ENCODE peak calls at places on chromosomes 16 and 17, in four cellular contexts. One of them, this sample, is unnamed.

GRCh38 chr16:11128211-11129123 is 127.5 kb downstream of the SOCS1 start:
- DNase-seq in GM12878: no peak
- DNase-seq in K562: peak
- DNase-seq in HCT116: no peak
- DNase-seq in this sample: no peak

GRCh38 chr16:89952049-89952448 is 3.5 kb downstream of the DEF8 start:
- DNase-seq in K562: no peak
- DNase-seq in GM12878: no peak
- DNase-seq in HCT116: no peak
- DNase-seq in this sample: no peak

GRCh38 chr16:65842067-65842466 is 524.4 kb upstream of the CDH5 start:
- DNase-seq in GM12878: no peak
- DNase-seq in HCT116: no peak
- DNase-seq in K562: no peak
- DNase-seq in this sample: no peak

GRCh38 chr16:49491736-49492089 is 118.1 kb downstream of the C16orf78 start:
- DNase-seq in HCT116: peak
- DNase-seq in K562: no peak
- DNase-seq in GM12878: no peak
- DNase-seq in this sample: no peak

GRCh38 chr16:21301168-21301894 is 23.2 kb upstream of the CRYM start:
- DNase-seq in HCT116: peak
- DNase-seq in GM12878: peak
- DNase-seq in K562: peak
- DNase-seq in this sample: peak

GRCh38 chr17:72901098-72901497 is 191.4 kb downstream of the SLC39A11 start:
- DNase-seq in K562: peak
- DNase-seq in HCT116: no peak
- DNase-seq in GM12878: no peak
- DNase-seq in this sample: no peak

GRCh38 chr16:19809121-19809635 is 75.5 kb downstream of the GPRC5B start:
- DNase-seq in K562: no peak
- DNase-seq in HCT116: no peak
- DNase-seq in GM12878: no peak
- DNase-seq in this sample: no peak

GRCh38 chr16:85451646-85452363 is 161.3 kb upstream of the GSE1 start:
- DNase-seq in HCT116: no peak
- DNase-seq in K562: no peak
- DNase-seq in GM12878: no peak
- DNase-seq in this sample: no peak

GRCh38 chr17:11795906-11796305 is 197.6 kb downstream of the DNAH9 start:
- DNase-seq in K562: no peak
- DNase-seq in GM12878: no peak
- DNase-seq in HCT116: no peak
- DNase-seq in this sample: no peak

GRCh38 chr16:49767998-49768397 is 87.9 kb downstream of the ZNF423 start:
- DNase-seq in K562: no peak
- DNase-seq in GM12878: no peak
- DNase-seq in HCT116: no peak
- DNase-seq in this sample: no peak

GRCh38 chr16:57685633-57686032 is 9.0 kb upstream of the DRC7 start:
- DNase-seq in GM12878: no peak
- DNase-seq in HCT116: no peak
- DNase-seq in K562: no peak
- DNase-seq in this sample: no peak

GRCh38 chr16:57620316-57621231 is 7.9 kb upstream of the ADGRG1 start:
- DNase-seq in HCT116: no peak
- DNase-seq in K562: no peak
- DNase-seq in GM12878: no peak
- DNase-seq in this sample: no peak

GRCh38 chr16:82658796-82659195 is 32.0 kb downstream of the CDH13 start:
- DNase-seq in GM12878: no peak
- DNase-seq in HCT116: no peak
- DNase-seq in K562: no peak
- DNase-seq in this sample: no peak

GRCh38 chr17:50272246-50272645 is 2.0 kb upstream of the TMEM92 start:
- DNase-seq in K562: no peak
- DNase-seq in GM12878: no peak
- DNase-seq in HCT116: no peak
- DNase-seq in this sample: peak

GRCh38 chr16:9134739-9135138 is 43.3 kb downstream of the HAPSTR1 start:
- DNase-seq in HCT116: peak
- DNase-seq in K562: no peak
- DNase-seq in GM12878: no peak
- DNase-seq in this sample: no peak

GRCh38 chr17:81717766-81718089 is 5.6 kb downstream of the SLC25A10 start:
- DNase-seq in GM12878: no peak
- DNase-seq in HCT116: no peak
- DNase-seq in K562: no peak
- DNase-seq in this sample: no peak

GRCh38 chr17:35142467-35142796 is 329 bp upstream of the NLE1 start:
- DNase-seq in K562: no peak
- DNase-seq in GM12878: no peak
- DNase-seq in HCT116: no peak
- DNase-seq in this sample: no peak

GRCh38 chr16:75491876-75492275 is 3.4 kb downstream of the CHST6 start:
- DNase-seq in HCT116: no peak
- DNase-seq in GM12878: no peak
- DNase-seq in K562: no peak
- DNase-seq in this sample: no peak

GRCh38 chr17:69141802-69142472 is at the start of gene ABCA6:
- DNase-seq in K562: no peak
- DNase-seq in GM12878: no peak
- DNase-seq in HCT116: no peak
- DNase-seq in this sample: no peak

GRCh38 chr16:56866955-56867830 is 2.2 kb downstream of the SLC12A3 start:
- DNase-seq in K562: peak
- DNase-seq in GM12878: no peak
- DNase-seq in HCT116: peak
- DNase-seq in this sample: no peak

GRCh38 chr17:50763716-50764450 is 3.4 kb downstream of the ANKRD40CL start:
- DNase-seq in K562: no peak
- DNase-seq in GM12878: no peak
- DNase-seq in HCT116: no peak
- DNase-seq in this sample: no peak

GRCh38 chr17:17358060-17358751 is 55.0 kb downstream of the NT5M start:
- DNase-seq in GM12878: no peak
- DNase-seq in HCT116: no peak
- DNase-seq in K562: no peak
- DNase-seq in this sample: no peak

GRCh38 chr17:50905460-50905803 is 39.3 kb upstream of the TOB1 start:
- DNase-seq in HCT116: no peak
- DNase-seq in GM12878: no peak
- DNase-seq in K562: no peak
- DNase-seq in this sample: no peak

GRCh38 chr17:63635787-63636186 is 13.6 kb downstream of the MAP3K3 start:
- DNase-seq in HCT116: no peak
- DNase-seq in GM12878: no peak
- DNase-seq in K562: no peak
- DNase-seq in this sample: no peak

GRCh38 chr17:4759776-4760236 is 11.9 kb upstream of the TM4SF5 start:
- DNase-seq in K562: no peak
- DNase-seq in GM12878: no peak
- DNase-seq in HCT116: no peak
- DNase-seq in this sample: no peak

GRCh38 chr16:20799599-20799998 is 6.7 kb downstream of the ERI2 start:
- DNase-seq in K562: no peak
- DNase-seq in HCT116: peak
- DNase-seq in GM12878: no peak
- DNase-seq in this sample: no peak

GRCh38 chr17:60577147-60577925 is 22.7 kb upstream of the PPM1D start:
- DNase-seq in HCT116: no peak
- DNase-seq in K562: peak
- DNase-seq in GM12878: peak
- DNase-seq in this sample: no peak

GRCh38 chr17:41860254-41860931 is 4.8 kb downstream of the KLHL11 start:
- DNase-seq in GM12878: no peak
- DNase-seq in HCT116: no peak
- DNase-seq in K562: no peak
- DNase-seq in this sample: no peak

GRCh38 chr16:3646348-3646920 is 8.1 kb upstream of the DNASE1 start:
- DNase-seq in GM12878: no peak
- DNase-seq in HCT116: peak
- DNase-seq in K562: peak
- DNase-seq in this sample: no peak

GRCh38 chr16:24580665-24581064 is 41.3 kb downstream of the RBBP6 start:
- DNase-seq in HCT116: no peak
- DNase-seq in GM12878: no peak
- DNase-seq in K562: no peak
- DNase-seq in this sample: no peak

GRCh38 chr17:3935825-3936355 is 19.6 kb upstream of the P2RX1 start:
- DNase-seq in K562: no peak
- DNase-seq in HCT116: no peak
- DNase-seq in GM12878: no peak
- DNase-seq in this sample: no peak

GRCh38 chr17:70060415-70060814 is 14.6 kb upstream of the KCNJ16 start:
- DNase-seq in HCT116: no peak
- DNase-seq in K562: no peak
- DNase-seq in GM12878: no peak
- DNase-seq in this sample: no peak

GRCh38 chr16:29702307-29702706 is 23.3 kb downstream of the QPRT start:
- DNase-seq in K562: no peak
- DNase-seq in HCT116: no peak
- DNase-seq in GM12878: peak
- DNase-seq in this sample: no peak

GRCh38 chr17:43789482-43789881 is 9.2 kb downstream of the CFAP97D1 start:
- DNase-seq in K562: no peak
- DNase-seq in GM12878: no peak
- DNase-seq in HCT116: no peak
- DNase-seq in this sample: no peak

GRCh38 chr17:72463287-72464102 is 342.7 kb downstream of the SOX9 start:
- DNase-seq in GM12878: peak
- DNase-seq in HCT116: no peak
- DNase-seq in K562: no peak
- DNase-seq in this sample: no peak

GRCh38 chr17:37825851-37826250 is 81.0 kb upstream of the HNF1B start:
- DNase-seq in GM12878: no peak
- DNase-seq in K562: no peak
- DNase-seq in HCT116: no peak
- DNase-seq in this sample: no peak
- TF ChIP-seq EGR1 in GM12878: no peak
- TF ChIP-seq EGR1 in K562: no peak
- TF ChIP-seq EGR1 in HCT116: no peak
- TF ChIP-seq EGR1 in this sample: no peak

GRCh38 chr16:79982356-79982755 is 381.8 kb upstream of the MAF start:
- DNase-seq in GM12878: no peak
- DNase-seq in K562: no peak
- DNase-seq in HCT116: no peak
- DNase-seq in this sample: no peak
- TF ChIP-seq EGR1 in GM12878: no peak
- TF ChIP-seq EGR1 in K562: no peak
- TF ChIP-seq EGR1 in HCT116: no peak
- TF ChIP-seq EGR1 in this sample: no peak

DNA sequence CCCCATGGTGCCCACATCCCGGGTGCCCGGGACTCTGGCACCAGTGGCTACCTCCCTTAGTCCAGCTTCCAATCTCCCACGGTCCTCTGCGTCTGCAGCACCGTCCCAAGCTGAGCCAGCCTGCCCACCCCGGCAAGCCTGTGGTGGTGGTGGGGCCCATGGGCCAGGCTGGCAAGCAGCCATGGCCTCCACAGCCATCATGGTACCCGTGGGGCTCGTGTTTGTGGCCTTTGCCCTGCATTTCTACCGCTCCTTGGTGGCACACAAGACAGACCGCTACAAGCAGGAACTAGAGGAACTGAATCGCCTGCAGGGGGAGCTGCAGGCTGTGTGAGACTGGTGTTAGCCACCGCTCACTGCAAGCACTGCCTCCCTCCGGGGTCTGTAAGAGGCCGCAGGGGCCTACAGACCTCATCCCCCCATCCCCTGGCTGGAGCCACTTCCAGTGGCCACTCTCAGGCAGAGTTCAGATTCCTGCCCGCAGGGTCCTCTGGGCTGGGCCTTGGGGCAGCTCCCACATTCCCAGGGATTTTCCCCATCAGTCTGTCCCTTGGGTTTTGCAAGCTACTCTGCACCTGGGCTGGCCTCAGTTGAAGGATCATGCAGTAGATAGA is 3.9 kb upstream of the SETD1A start:
- DNase-seq in HCT116: peak
- DNase-seq in K562: peak
- DNase-seq in GM12878: no peak
- DNase-seq in this sample: peak
- TF ChIP-seq EGR1 in HCT116: no peak
- TF ChIP-seq EGR1 in K562: no peak
- TF ChIP-seq EGR1 in GM12878: no peak
- TF ChIP-seq EGR1 in this sample: no peak

DNA sequence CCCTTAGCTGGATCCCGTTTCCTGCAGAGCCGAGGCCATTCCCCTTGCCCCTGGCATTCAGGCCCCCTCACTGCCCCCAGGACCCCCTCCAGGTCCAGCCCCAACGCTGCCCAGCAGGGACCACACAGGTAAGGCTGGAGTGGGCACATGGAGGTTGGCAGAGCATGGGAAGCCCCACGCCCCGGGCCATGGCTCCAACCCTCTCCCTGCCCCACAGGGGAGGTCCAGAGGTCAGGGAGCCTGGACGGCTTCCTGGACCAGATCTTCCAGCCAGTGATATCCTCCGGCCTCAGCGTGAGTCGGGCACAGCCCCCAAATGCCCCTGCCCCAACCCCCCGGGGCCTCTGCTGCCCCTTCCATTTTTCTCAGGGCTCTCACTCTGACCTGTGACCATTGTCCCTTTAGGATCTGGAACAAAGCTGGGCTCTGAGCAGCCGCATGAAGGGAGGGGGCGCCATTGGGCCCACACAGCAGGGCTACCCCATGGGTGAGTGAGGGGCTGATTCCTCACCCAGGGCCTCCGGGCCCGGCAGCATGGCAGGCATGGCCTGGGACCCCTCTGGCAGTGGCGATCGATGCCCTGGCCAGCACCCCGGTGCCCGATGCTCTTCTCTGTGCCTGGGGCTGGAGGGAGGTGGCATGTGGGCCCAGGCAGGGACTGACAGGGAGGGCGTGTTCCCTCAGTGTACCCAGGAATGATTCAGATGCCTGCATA is 18.5 kb upstream of the SMIM5 start:
- DNase-seq in K562: no peak
- DNase-seq in HCT116: no peak
- DNase-seq in GM12878: no peak
- DNase-seq in this sample: no peak
- TF ChIP-seq EGR1 in K562: no peak
- TF ChIP-seq EGR1 in HCT116: no peak
- TF ChIP-seq EGR1 in GM12878: no peak
- TF ChIP-seq EGR1 in this sample: no peak

GRCh38 chr17:27819171-27819544 is 18.8 kb upstream of the NOS2 start:
- DNase-seq in HCT116: no peak
- DNase-seq in K562: no peak
- DNase-seq in GM12878: no peak
- DNase-seq in this sample: no peak

GRCh38 chr17:27821318-27821717 is 21.0 kb upstream of the NOS2 start:
- DNase-seq in K562: no peak
- DNase-seq in HCT116: no peak
- DNase-seq in GM12878: no peak
- DNase-seq in this sample: no peak

GRCh38 chr17:27817731-27818130 is 17.4 kb upstream of the NOS2 start:
- DNase-seq in K562: no peak
- DNase-seq in HCT116: no peak
- DNase-seq in GM12878: no peak
- DNase-seq in this sample: no peak

GRCh38 chr17:27816946-27817345 is 16.6 kb upstream of the NOS2 start:
- DNase-seq in HCT116: no peak
- DNase-seq in K562: no peak
- DNase-seq in GM12878: no peak
- DNase-seq in this sample: no peak

GRCh38 chr17:27818311-27819170 is 18.2 kb upstream of the NOS2 start:
- DNase-seq in K562: no peak
- DNase-seq in HCT116: no peak
- DNase-seq in GM12878: no peak
- DNase-seq in this sample: no peak
- TF ChIP-seq EGR1 in K562: no peak
- TF ChIP-seq EGR1 in HCT116: no peak
- TF ChIP-seq EGR1 in GM12878: no peak
- TF ChIP-seq EGR1 in this sample: no peak